ENCODE peak calls at places on chromosomes 4 and X, in four cellular contexts. I is AG04450, D is cardiac fibroblast, Z is heart left ventricle. W is an unnamed sample.

GRCh38 chrX:116230136-116230886 is 59.8 kb downstream of the AGTR2 start:
- DNase-seq in I (no peak), D (no peak), Z (no peak), W (peak)

GRCh38 chr4:28966982-28967381 is 1753.2 kb upstream of the PCDH7 start:
- DNase-seq in I (peak), D (no peak), Z (no peak), W (peak)

GRCh38 chrX:11944486-11944885 is 186.4 kb downstream of the MSL3 start:
- DNase-seq in I (no peak), D (peak), Z (no peak), W (peak)

GRCh38 chrX:39936886-39937770 is 160.6 kb downstream of the BCOR start:
- DNase-seq in I (no peak), D (no peak), Z (no peak), W (no peak)

GRCh38 chr4:73922766-73923630 is 53.8 kb downstream of the CXCL1 start:
- DNase-seq in I (no peak), D (peak), Z (no peak), W (peak)

GRCh38 chr4:3809028-3809427 is 42.8 kb downstream of the ADRA2C start:
- DNase-seq in I (no peak), D (no peak), Z (no peak), W (no peak)

GRCh38 chrX:130669233-130669632 is 233.8 kb downstream of the ENOX2 start:
- DNase-seq in I (no peak), D (peak), Z (no peak), W (no peak)

GRCh38 chr4:173281001-173281400 is 53.2 kb downstream of the HMGB2 start:
- DNase-seq in I (no peak), D (no peak), Z (no peak), W (no peak)

GRCh38 chr4:3318561-3319021 is 25.8 kb downstream of the RGS12 start:
- DNase-seq in I (no peak), D (no peak), Z (no peak), W (no peak)

GRCh38 chr4:119300072-119300387 is 21.9 kb downstream of the FABP2 start:
- DNase-seq in I (no peak), D (peak), Z (peak), W (peak)

GRCh38 chr4:142549726-142550463 is 296.2 kb downstream of the INPP4B start:
- DNase-seq in I (peak), D (peak), Z (no peak), W (peak)

GRCh38 chr4:6546681-6547447 is 28.1 kb upstream of the MAN2B2 start:
- DNase-seq in I (peak), D (peak), Z (peak), W (peak)

GRCh38 chr4:11446156-11446811 is 17.6 kb upstream of the HS3ST1 start:
- DNase-seq in I (peak), D (peak), Z (no peak), W (no peak)

GRCh38 chr4:107896158-107896645 is 35.1 kb upstream of the CYP2U1 start:
- DNase-seq in I (peak), D (peak), Z (no peak), W (peak)

GRCh38 chr4:23392860-23393458 is 496.9 kb downstream of the PPARGC1A start:
- DNase-seq in I (no peak), D (no peak), Z (no peak), W (no peak)
- H3K4me3 ChIP-seq in I (no peak), D (no peak), Z (no peak), W (no peak)

DNA sequence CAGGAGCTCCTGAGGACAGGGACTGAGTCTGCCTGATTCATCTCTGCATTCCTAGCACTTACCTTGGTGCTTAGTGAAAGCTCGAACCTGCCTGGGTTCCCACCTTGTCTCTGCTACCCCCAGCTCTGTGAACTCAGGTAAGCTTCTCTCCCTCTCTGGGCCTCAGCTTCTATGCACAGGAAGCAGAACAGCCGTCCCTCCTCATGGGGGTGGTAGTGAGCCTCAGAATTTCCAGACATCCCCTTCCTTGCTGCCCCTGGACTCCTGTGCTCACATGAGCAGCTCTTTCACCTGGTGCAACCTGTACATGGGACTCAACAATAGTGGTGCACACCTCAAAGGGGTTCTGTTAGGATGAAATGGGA is 50.8 kb downstream of the HTRA3 start:
- DNase-seq in I (no peak), D (no peak), Z (peak), W (peak)
- TF ChIP-seq CTCF in I (no peak), D (no peak), Z (peak), W (no peak)

GRCh38 chr4:77859256-77859655 is 3.4 kb upstream of the MRPL1 start:
- DNase-seq in I (no peak), D (no peak), Z (no peak), W (no peak)
- H3K4me3 ChIP-seq in I (no peak), D (no peak), Z (no peak), W (no peak)

GRCh38 chr4:146175541-146176453 is at the start of gene LSM6:
- DNase-seq in I (peak), D (peak), Z (peak), W (peak)
- TF ChIP-seq CTCF in I (peak), D (no peak), Z (peak), W (no peak)

GRCh38 chr4:183407635-183408463 is 36.6 kb upstream of the CDKN2AIP start:
- DNase-seq in I (no peak), D (no peak), Z (no peak), W (no peak)

GRCh38 chr4:183408791-183409190 is 35.6 kb upstream of the CDKN2AIP start:
- DNase-seq in I (no peak), D (no peak), Z (no peak), W (no peak)

GRCh38 chr4:183409463-183409862 is 35.0 kb upstream of the CDKN2AIP start:
- DNase-seq in I (no peak), D (no peak), Z (no peak), W (no peak)

GRCh38 chr4:183405371-183405770 is 39.1 kb upstream of the CDKN2AIP start:
- DNase-seq in I (no peak), D (no peak), Z (no peak), W (no peak)

GRCh38 chr4:183407128-183407585 is 37.3 kb upstream of the CDKN2AIP start:
- DNase-seq in I (peak), D (peak), Z (peak), W (peak)
- H3K4me3 ChIP-seq in I (peak), D (peak), Z (peak), W (peak)